ENCODE peak calls at places on chromosomes 16 and 17, in eight cellular contexts. O is choroid plexus epithelial cell, S is endothelial cell of umbilical vein, F is RWPE2, Z is upper lobe of right lung, K is AG09309, P is GM23248, I is mesendoderm. E is an unnamed sample.
A peak's percentile ranks its signal among the peaks of the same experiment; 100 is the strongest.

GRCh38 chr17:68600123-68600880 is 865 bp downstream of the FAM20A start:
- DNase-seq in O (no peak), S (no peak), F (no peak), Z (peak; percentile 89), K (no peak), P (peak; percentile 59), I (peak; percentile 74), E (no peak)

GRCh38 chr17:12365805-12366204 is 299.9 kb upstream of the MYOCD start:
- DNase-seq in O (no peak), S (no peak), F (no peak), Z (no peak), K (peak; percentile 10), P (no peak), I (no peak), E (no peak)

GRCh38 chr17:20263595-20263994 is 203.7 kb downstream of the LGALS9B start:
- DNase-seq in O (peak; percentile 60), S (no peak), F (no peak), Z (no peak), K (peak; percentile 31), P (peak; percentile 24), I (peak; percentile 46), E (peak; percentile 24)

GRCh38 chr17:15651583-15652110 is 32.1 kb upstream of the FBXW10B start:
- DNase-seq in O (peak; percentile 98), S (peak; percentile 98), F (peak; percentile 96), Z (peak; percentile 95), K (peak; percentile 93), P (peak; percentile 99), I (peak; percentile 85), E (peak; percentile 99)

GRCh38 chr17:69818467-69818866 is 256.6 kb upstream of the KCNJ16 start:
- DNase-seq in O (peak; percentile 74), S (no peak), F (no peak), Z (no peak), K (no peak), P (no peak), I (no peak), E (peak; percentile 23)

GRCh38 chr17:78705071-78705470 is 77.0 kb downstream of the CYTH1 start:
- DNase-seq in O (no peak), S (no peak), F (no peak), Z (no peak), K (no peak), P (no peak), I (no peak), E (no peak)

GRCh38 chr17:49397586-49397985 is 17.1 kb downstream of the PHB1 start:
- DNase-seq in O (no peak), S (no peak), F (no peak), Z (no peak), K (no peak), P (peak; percentile 29), I (no peak), E (no peak)

GRCh38 chr17:4160294-4160859 is 17.4 kb downstream of the CYB5D2 start:
- DNase-seq in O (no peak), S (no peak), F (no peak), Z (no peak), K (no peak), P (no peak), I (no peak), E (no peak)

GRCh38 chr17:68539536-68540469 is 27.6 kb downstream of the PRKAR1A start:
- DNase-seq in O (peak; percentile 55), S (no peak), F (no peak), Z (peak; percentile 70), K (no peak), P (peak; percentile 34), I (peak; percentile 61), E (no peak)

GRCh38 chr16:72844225-72844920 is 203.6 kb downstream of the ZFHX3 start:
- DNase-seq in O (no peak), S (peak; percentile 13), F (no peak), Z (no peak), K (no peak), P (no peak), I (no peak), E (no peak)

GRCh38 chr17:81043725-81044427 is 8.9 kb downstream of the BAIAP2 start:
- DNase-seq in O (peak; percentile 76), S (peak; percentile 32), F (peak; percentile 97), Z (peak; percentile 90), K (no peak), P (no peak), I (peak; percentile 90), E (peak; percentile 25)

GRCh38 chr16:30762991-30763725 is 1.0 kb downstream of the RNF40 start:
- DNase-seq in O (no peak), S (peak; percentile 11), F (peak; percentile 20), Z (no peak), K (no peak), P (no peak), I (no peak), E (no peak)

GRCh38 chr17:21058098-21058893 is 15.5 kb upstream of the USP22 start:
- DNase-seq in O (peak; percentile 83), S (no peak), F (no peak), Z (no peak), K (no peak), P (peak; percentile 80), I (peak; percentile 68), E (peak; percentile 67)

GRCh38 chr17:43085489-43085888 is 39.7 kb downstream of the BRCA1 start:
- DNase-seq in O (peak; percentile 60), S (peak; percentile 7), F (no peak), Z (no peak), K (no peak), P (peak; percentile 20), I (peak; percentile 31), E (no peak)

GRCh38 chr17:73646409-73647305 is 2.4 kb upstream of the SDK2 start:
- DNase-seq in O (peak; percentile 40), S (no peak), F (no peak), Z (peak; percentile 29), K (no peak), P (peak; percentile 18), I (peak; percentile 71), E (no peak)

GRCh38 chr16:81500833-81501521 is 56.4 kb downstream of the CMIP start:
- DNase-seq in O (peak; percentile 80), S (peak; percentile 85), F (no peak), Z (no peak), K (peak; percentile 91), P (no peak), I (no peak), E (peak; percentile 59)

GRCh38 chr17:40516581-40517285 is 15.3 kb upstream of the TNS4 start:
- DNase-seq in O (no peak), S (no peak), F (peak; percentile 70), Z (peak; percentile 53), K (no peak), P (peak; percentile 67), I (peak; percentile 97), E (no peak)

GRCh38 chr16:81413245-81413990 is 31.2 kb upstream of the CMIP start:
- DNase-seq in O (no peak), S (no peak), F (no peak), Z (no peak), K (no peak), P (no peak), I (no peak), E (no peak)

DNA sequence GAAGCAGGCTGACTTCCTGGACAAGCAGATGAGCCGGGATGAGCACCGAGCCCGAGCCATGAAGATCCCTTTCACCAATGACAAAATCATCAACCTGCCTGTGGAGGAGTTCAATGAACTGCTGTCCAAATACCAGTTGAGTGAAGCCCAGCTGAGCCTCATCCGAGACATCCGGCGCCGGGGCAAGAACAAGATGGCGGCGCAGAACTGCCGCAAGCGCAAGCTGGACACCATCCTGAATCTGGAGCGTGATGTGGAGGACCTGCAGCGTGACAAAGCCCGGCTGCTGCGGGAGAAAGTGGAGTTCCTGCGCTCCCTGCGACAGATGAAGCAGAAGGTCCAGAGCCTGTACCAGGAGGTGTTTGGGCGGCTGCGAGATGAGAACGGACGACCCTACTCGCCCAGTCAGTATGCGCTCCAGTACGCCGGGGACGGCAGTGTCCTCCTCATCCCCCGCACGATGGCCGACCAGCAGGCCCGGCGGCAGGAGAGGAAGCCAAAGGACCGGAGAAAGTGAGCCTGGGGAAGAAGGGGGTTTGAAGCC is 11.0 kb downstream of the NFE2L1 start:
- DNase-seq in O (no peak), S (no peak), F (no peak), Z (no peak), K (no peak), P (no peak), I (no peak), E (no peak)
- H3K4me3 ChIP-seq in O (no peak overlapping the region), S (no peak overlapping the region), F (no peak overlapping the region), Z (no peak overlapping the region), K (no peak overlapping the region), P (no peak overlapping the region), I (no peak overlapping the region), E (no peak overlapping the region)

GRCh38 chr17:41967921-41968578 is 1.5 kb downstream of the CNP start:
- DNase-seq in O (no peak), S (no peak), F (no peak), Z (no peak), K (no peak), P (no peak), I (no peak), E (no peak)
- H3K4me3 ChIP-seq in O (peak overlapping the region; percentile 84), S (peak overlapping the region; percentile 74), F (no peak overlapping the region), Z (peak overlapping the region; percentile 94), K (peak overlapping the region; percentile 83), P (peak overlapping the region; percentile 88), I (no peak overlapping the region), E (peak overlapping the region; percentile 81)

DNA sequence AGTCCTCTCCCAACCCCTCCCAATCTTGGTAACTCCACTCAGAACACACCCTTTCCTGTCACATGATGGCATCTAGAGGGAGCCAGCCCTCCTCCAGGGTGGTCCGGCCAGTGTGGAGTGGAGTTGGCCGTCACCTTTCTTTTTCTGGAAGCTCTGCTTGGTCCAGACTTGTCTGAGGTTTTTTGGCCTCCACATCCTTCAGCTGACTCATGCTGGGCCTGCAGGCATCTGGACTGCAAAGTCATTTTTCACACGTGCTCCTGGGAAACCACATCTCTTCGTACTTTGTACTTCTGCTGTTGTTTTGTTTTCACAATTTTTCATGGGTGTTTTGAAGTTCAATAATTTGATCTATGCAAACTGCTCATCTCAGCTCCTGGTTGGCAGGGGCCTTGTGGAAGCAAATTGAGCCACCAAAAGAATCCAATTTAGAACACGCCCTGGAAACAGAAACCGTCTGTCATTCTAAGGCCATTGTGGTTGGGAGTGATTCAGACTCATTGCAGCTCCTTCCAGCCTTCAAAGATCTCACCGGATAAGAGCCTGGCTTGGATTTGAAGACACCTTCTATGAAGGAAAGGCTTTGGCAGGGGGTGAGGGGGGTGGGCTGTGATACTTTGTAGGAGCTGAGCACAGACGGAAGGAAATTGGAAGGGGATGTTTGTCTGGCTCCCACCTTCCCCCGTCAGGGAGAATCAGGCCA is 42.4 kb upstream of the NF1 start:
- DNase-seq in O (peak; percentile 98), S (no peak), F (peak; percentile 94), Z (no peak), K (peak; percentile 90), P (peak; percentile 97), I (peak; percentile 12), E (peak; percentile 94)
- H3K4me3 ChIP-seq in O (no peak overlapping the region), S (no peak overlapping the region), F (no peak overlapping the region), Z (no peak overlapping the region), K (no peak overlapping the region), P (peak overlapping the region; percentile 62), I (no peak overlapping the region), E (peak overlapping the region; percentile 12)

GRCh38 chr16:557463-558297 is 2.5 kb upstream of the PRR35 start:
- DNase-seq in O (no peak), S (no peak), F (no peak), Z (no peak), K (no peak), P (no peak), I (no peak), E (no peak)
- H3K4me3 ChIP-seq in O (no peak overlapping the region), S (no peak overlapping the region), F (no peak overlapping the region), Z (no peak overlapping the region), K (no peak overlapping the region), P (no peak overlapping the region), I (no peak overlapping the region), E (no peak overlapping the region)

E was measured in brain microvascular endothelial cell.